ENCODE peak calls at places on chromosome 12, in nine cellular contexts. D is left lobe of liver; M is activated CD4-positive, alpha-beta T cell treated with anti-CD3 and anti-CD28 coated beads, Interleukin-2, amount 50 U/mL, for 1 hour; Y is iPS-NIHi11; A is endothelial cell; J is ACHN; C is T-helper 1 cell; N is non-pigmented ciliary epithelial cell; E is activated T-helper 1 cell treated with anti-CD3 and anti-CD28 coated beads, Interleukin-12 subunit alpha, Interleukin-12 subunit beta, Interleukin-2, Interleukin-4 antibody, amounts not matched to agents 30 ng/mL and 10 ng/mL and 1 ng/mL, durations not matched to agents 14 hours and 24 hours and 36 hours. V is an unnamed sample.

GRCh38 chr12:105741786-105742566 is 396.8 kb downstream of the NUAK1 start:
- DNase-seq in N (no peak), A (no peak), J (no peak), E (no peak), C (no peak), D (no peak), Y (no peak), M (no peak), V (no peak)

GRCh38 chr12:23083267-23083666 is 458.3 kb downstream of the ETNK1 start:
- DNase-seq in Y (no peak), D (no peak), M (no peak), N (peak), C (no peak), A (no peak), E (no peak), J (peak), V (no peak)

GRCh38 chr12:128474916-128475315 is 207.9 kb downstream of the TMEM132C start:
- DNase-seq in D (no peak), A (no peak), J (no peak), E (no peak), N (no peak), M (no peak), C (no peak), Y (no peak), V (no peak)

GRCh38 chr12:92810370-92810769 is 107.6 kb downstream of the PLEKHG7 start:
- DNase-seq in E (no peak), Y (no peak), C (no peak), J (no peak), A (no peak), M (no peak), N (no peak), D (no peak), V (no peak)

GRCh38 chr12:125890983-125891382 is 825.7 kb downstream of the AACS start:
- DNase-seq in D (no peak), C (no peak), E (no peak), Y (no peak), J (no peak), M (no peak), N (peak), A (no peak), V (no peak)

GRCh38 chr12:119180380-119181040 is 1.8 kb downstream of the HSPB8 start:
- DNase-seq in Y (no peak), C (no peak), A (no peak), J (peak), D (no peak), N (no peak), M (no peak), E (no peak), V (no peak)

GRCh38 chr12:115956674-115957073 is 320.8 kb downstream of the MED13L start:
- DNase-seq in D (no peak), N (no peak), M (no peak), Y (no peak), A (no peak), E (no peak), J (no peak), C (no peak), V (no peak)

GRCh38 chr12:113800201-113800600 is 165.9 kb downstream of the RBM19 start:
- DNase-seq in J (no peak), D (no peak), M (no peak), A (no peak), N (no peak), Y (no peak), C (no peak), E (no peak), V (no peak)

GRCh38 chr12:26124491-26125450 is at the start of gene BHLHE41:
- DNase-seq in J (peak), E (no peak), D (peak), C (no peak), Y (peak), M (no peak), N (no peak), A (peak), V (no peak)

GRCh38 chr12:109047081-109047805 is 5.1 kb upstream of the USP30 start:
- DNase-seq in A (no peak), J (peak), N (no peak), C (no peak), M (no peak), D (no peak), E (no peak), Y (no peak), V (no peak)

GRCh38 chr12:124603910-124604775 is 36.7 kb upstream of the NCOR2 start:
- DNase-seq in D (no peak), Y (no peak), N (no peak), A (no peak), M (no peak), J (no peak), C (no peak), E (no peak), V (no peak)

GRCh38 chr12:92570056-92570753 is 132.6 kb upstream of the PLEKHG7 start:
- DNase-seq in C (peak), M (peak), J (peak), E (peak), A (peak), D (peak), N (peak), Y (peak), V (peak)

GRCh38 chr12:67483871-67484554 is 164.5 kb upstream of the DYRK2 start:
- DNase-seq in D (no peak), N (no peak), Y (no peak), J (no peak), E (no peak), C (no peak), A (no peak), M (no peak), V (no peak)

GRCh38 chr12:115227137-115227615 is 543.2 kb upstream of the TBX3 start:
- DNase-seq in E (no peak), J (peak), Y (no peak), M (no peak), D (no peak), A (no peak), C (no peak), N (peak), V (no peak)

GRCh38 chr12:54036620-54037359 is 3.9 kb downstream of the HOXC5 start:
- DNase-seq in D (no peak), J (peak), E (no peak), N (no peak), M (no peak), Y (no peak), A (no peak), C (no peak), V (no peak)

GRCh38 chr12:123532808-123533649 is 490 bp downstream of the RILPL1 start:
- DNase-seq in C (no peak), J (peak), E (peak), A (peak), D (peak), Y (peak), M (peak), N (no peak), V (no peak)

GRCh38 chr12:108117163-108117849 is 11.8 kb upstream of the WSCD2 start:
- DNase-seq in D (no peak), A (no peak), C (no peak), E (no peak), N (no peak), M (no peak), J (no peak), Y (peak), V (no peak)

GRCh38 chr12:77667101-77667500 is 163.6 kb upstream of the NAV3 start:
- DNase-seq in E (no peak), C (no peak), J (no peak), A (no peak), N (peak), M (no peak), D (no peak), Y (no peak), V (no peak)

GRCh38 chr12:10584415-10584814 is 29.0 kb downstream of the MAGOHB start:
- DNase-seq in C (no peak), A (no peak), Y (no peak), M (no peak), N (no peak), J (no peak), D (no peak), E (no peak), V (no peak)

GRCh38 chr12:12081836-12082497 is 11.2 kb downstream of the BCL2L14 start:
- DNase-seq in D (peak), C (no peak), E (no peak), Y (peak), N (no peak), A (peak), M (no peak), J (peak), V (no peak)

GRCh38 chr12:58633479-58633878 is 286.8 kb downstream of the LRIG3 start:
- DNase-seq in M (no peak), D (no peak), Y (no peak), N (peak), C (no peak), E (no peak), J (no peak), A (no peak), V (no peak)

GRCh38 chr12:28961948-28962384 is 187.1 kb upstream of the FAR2 start:
- DNase-seq in D (no peak), A (no peak), M (no peak), Y (no peak), E (no peak), C (no peak), J (no peak), N (no peak), V (no peak)